ENCODE peak calls at places on chromosomes 6 and 20, in four cellular contexts. N, C, P and D are unnamed samples.

GRCh38 chr6:129947797-129948196 is 70.6 kb upstream of the L3MBTL3 start:
- DNase-seq in P (no peak), C (no peak), N (no peak), D (no peak)

GRCh38 chr20:45999908-46000570 is 8.7 kb upstream of the MMP9 start:
- DNase-seq in N (no peak), C (no peak), P (no peak), D (no peak)

GRCh38 chr20:50151034-50151743 is 2.3 kb downstream of the PEDS1 start:
- DNase-seq in C (no peak), N (no peak), P (no peak), D (no peak)

GRCh38 chr6:137001287-137001976 is 43.3 kb downstream of the IL20RA start:
- DNase-seq in C (no peak), P (no peak), N (peak), D (no peak)

GRCh38 chr20:35881676-35882075 is 72.6 kb downstream of the SCAND1 start:
- DNase-seq in P (no peak), C (no peak), N (no peak), D (no peak)

GRCh38 chr20:53895385-53895755 is 175.0 kb downstream of the BCAS1 start:
- DNase-seq in N (no peak), C (no peak), P (no peak), D (no peak)

GRCh38 chr6:1103945-1104623 is 207.8 kb upstream of the FOXQ1 start:
- DNase-seq in P (no peak), C (no peak), N (no peak), D (no peak)

GRCh38 chr20:48739395-48740268 is 88.2 kb downstream of the PREX1 start:
- DNase-seq in N (no peak), C (no peak), P (no peak), D (peak)

GRCh38 chr6:37171141-37171969 is 1.4 kb downstream of the PIM1 start:
- DNase-seq in N (peak), C (peak), P (peak), D (peak)

GRCh38 chr6:38776515-38776914 is 61.4 kb downstream of the DNAH8 start:
- DNase-seq in P (peak), N (no peak), C (no peak), D (peak)

GRCh38 chr6:89436226-89436625 is 3.3 kb downstream of the ANKRD6 start:
- DNase-seq in N (no peak), C (no peak), P (no peak), D (no peak)

GRCh38 chr6:3918474-3918873 is 69.3 kb downstream of the FAM50B start:
- DNase-seq in P (no peak), N (no peak), C (no peak), D (no peak)

GRCh38 chr6:111750753-111751684 is 122.2 kb downstream of the FYN start:
- DNase-seq in C (no peak), P (no peak), N (no peak), D (no peak)

GRCh38 chr20:9807176-9807575 is 31.7 kb downstream of the PAK5 start:
- DNase-seq in P (no peak), C (no peak), N (no peak), D (no peak)

GRCh38 chr6:25050356-25050755 is 114.6 kb upstream of the RIPOR2 start:
- DNase-seq in N (no peak), P (peak), C (no peak), D (no peak)

GRCh38 chr20:4766631-4767030 is 44.9 kb downstream of the PRND start:
- DNase-seq in C (no peak), N (no peak), P (no peak), D (no peak)

GRCh38 chr20:17202668-17203067 is 24.2 kb upstream of the PCSK2 start:
- DNase-seq in P (no peak), C (no peak), N (no peak), D (no peak)